ENCODE peak calls at places on chromosomes 1 and 21, in eight cellular contexts. U is left lung; N is tibial nerve; D is BE2C; X is psoas muscle; Y is lung; E is tibial artery; M is CD8-positive, alpha-beta memory T cell. Q is an unnamed sample. For H3K4me1, the result is how much of the 10 kb centered on the place peaks cover.

GRCh38 chr1:213564215-213564659 is 423.5 kb upstream of the PROX1 start:
- DNase-seq in U (no peak), N (no peak), D (peak), X (no peak), Y (no peak), E (no peak), M (no peak), Q (no peak)

GRCh38 chr1:169689395-169689794 is 22.0 kb downstream of the SELL start:
- DNase-seq in U (no peak), N (no peak), D (no peak), X (no peak), Y (no peak), E (no peak), M (no peak), Q (no peak)

GRCh38 chr1:165581926-165582325 is 38.1 kb downstream of the LRRC52 start:
- DNase-seq in U (no peak), N (no peak), D (no peak), X (no peak), Y (no peak), E (no peak), M (no peak), Q (no peak)

GRCh38 chr21:45555557-45556301 is 13.5 kb upstream of the SLC19A1 start:
- DNase-seq in U (peak), N (peak), D (peak), X (peak), Y (peak), E (peak), M (peak), Q (no peak)

GRCh38 chr1:104765115-104765514 is 1015.4 kb downstream of the AMY1C start:
- DNase-seq in U (no peak), N (no peak), D (no peak), X (no peak), Y (no peak), E (no peak), M (no peak), Q (no peak)

GRCh38 chr21:25931791-25932190 is 197.0 kb downstream of the GABPA start:
- DNase-seq in U (no peak), N (no peak), D (no peak), X (no peak), Y (no peak), E (no peak), M (no peak), Q (no peak)

GRCh38 chr1:119373465-119373864 is 4.9 kb downstream of the HAO2 start:
- DNase-seq in U (no peak), N (no peak), D (no peak), X (no peak), Y (no peak), E (no peak), M (no peak), Q (no peak)

GRCh38 chr1:33137800-33138199 is 44.0 kb downstream of the TRIM62 start:
- DNase-seq in U (no peak), N (no peak), D (peak), X (peak), Y (no peak), E (no peak), M (peak), Q (no peak)

GRCh38 chr1:226408285-226409184 is 642 bp upstream of the PARP1 start:
- DNase-seq in U (peak), N (no peak), D (no peak), X (peak), Y (no peak), E (no peak), M (no peak), Q (no peak)

GRCh38 chr21:33384851-33385331 is 18.3 kb upstream of the IFNGR2 start:
- DNase-seq in U (no peak), N (no peak), D (no peak), X (no peak), Y (no peak), E (no peak), M (peak), Q (no peak)

GRCh38 chr21:38691626-38692025 is 114.1 kb upstream of the ETS2 start:
- DNase-seq in U (no peak), N (no peak), D (no peak), X (no peak), Y (no peak), E (no peak), M (no peak), Q (no peak)

DNA sequence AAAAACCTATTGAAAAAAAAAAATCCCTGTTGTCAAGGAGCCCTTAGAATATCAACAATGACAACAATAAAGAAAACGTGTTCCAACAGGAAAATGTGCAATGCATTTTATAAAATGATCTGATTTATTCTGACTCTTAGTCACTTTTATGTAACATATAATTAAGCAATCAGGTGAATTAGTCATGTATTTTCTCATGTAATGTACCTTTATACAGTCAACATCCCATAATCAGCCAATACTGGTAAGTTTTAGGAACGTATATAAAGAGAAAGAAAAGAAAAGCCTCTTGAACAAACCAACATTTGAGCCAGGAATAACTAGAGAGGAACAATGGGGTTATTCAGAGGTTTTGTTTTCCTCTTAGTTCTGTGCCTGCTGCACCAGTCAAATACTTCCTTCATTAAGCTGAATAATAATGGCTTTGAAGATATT is at the start of gene CLCA4:
- DNase-seq in U (no peak), N (no peak), D (no peak), X (no peak), Y (no peak), E (no peak), M (no peak), Q (no peak)
- H3K4me1 ChIP-seq in U (under half), N (under half), D (under half), X (under half), Y (under half), E (under half), M (under half), Q (under half)

GRCh38 chr1:223474804-223475203 is 81.6 kb downstream of the CCDC185 start:
- DNase-seq in U (no peak), N (no peak), D (no peak), X (no peak), Y (no peak), E (no peak), M (no peak), Q (no peak)
- H3K4me1 ChIP-seq in U (under half), N (under half), D (under half), X (under half), Y (under half), E (under half), M (under half), Q (under half)

DNA sequence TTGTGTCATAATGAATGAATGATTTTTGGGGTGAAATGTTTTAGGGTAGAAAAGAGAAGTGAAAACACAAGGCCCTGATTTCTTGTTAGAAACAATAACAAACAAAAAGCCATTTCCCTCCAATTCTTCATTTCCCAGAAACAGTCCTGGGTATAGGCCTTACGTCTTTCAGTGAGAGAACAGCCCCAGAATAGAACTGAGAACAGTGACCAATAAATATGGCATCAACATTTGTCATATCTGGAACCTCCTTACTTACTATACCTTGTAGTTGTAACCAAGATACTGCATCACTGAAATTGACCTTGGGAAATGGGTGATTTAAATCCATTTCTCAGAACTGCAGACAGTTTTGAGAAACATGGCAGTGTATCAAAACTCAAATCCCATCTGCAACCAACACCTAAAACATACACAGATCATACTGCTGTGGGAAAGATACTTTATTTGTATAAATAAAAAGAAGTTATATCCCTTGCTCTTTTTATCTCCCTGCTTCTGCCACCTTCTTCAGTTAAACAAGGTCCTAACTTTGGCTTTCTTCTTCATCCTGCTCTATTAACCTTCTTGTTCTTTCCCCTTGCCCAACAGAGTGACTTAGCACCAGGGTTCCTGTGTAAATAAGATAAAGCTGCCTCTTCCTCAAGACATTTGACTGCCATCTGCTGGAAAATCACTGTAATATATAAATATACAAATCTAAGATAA is 19.5 kb downstream of the XKR8 start:
- DNase-seq in U (no peak), N (no peak), D (no peak), X (no peak), Y (no peak), E (no peak), M (no peak), Q (no peak)
- H3K4me1 ChIP-seq in U (under half), N (under half), D (under half), X (under half), Y (under half), E (under half), M (under half), Q (under half)

GRCh38 chr1:39269791-39270342 is 65.4 kb downstream of the MACF1 start:
- DNase-seq in U (no peak), N (no peak), D (no peak), X (no peak), Y (no peak), E (no peak), M (no peak), Q (peak)

GRCh38 chr1:39269349-39269748 is 64.9 kb downstream of the MACF1 start:
- DNase-seq in U (no peak), N (no peak), D (no peak), X (no peak), Y (no peak), E (no peak), M (no peak), Q (no peak)

GRCh38 chr1:39270368-39270767 is 65.9 kb downstream of the MACF1 start:
- DNase-seq in U (no peak), N (no peak), D (no peak), X (no peak), Y (no peak), E (no peak), M (no peak), Q (no peak)

GRCh38 chr1:39268112-39268581 is 63.7 kb downstream of the MACF1 start:
- DNase-seq in U (peak), N (no peak), D (no peak), X (no peak), Y (peak), E (peak), M (no peak), Q (no peak)

GRCh38 chr1:39268906-39269305 is 64.4 kb downstream of the MACF1 start:
- DNase-seq in U (no peak), N (no peak), D (no peak), X (no peak), Y (no peak), E (no peak), M (no peak), Q (no peak)
- H3K4me1 ChIP-seq in U (half or more), N (under half), D (under half), X (under half), Y (under half), E (under half), M (half or more), Q (half or more)

Q was measured in esophagus muscularis mucosa.